ENCODE peak calls at places on chromosomes 7 and 10, in nine cellular contexts. One of them, this sample, is unnamed. For H3K9me3, the result is how much of the 10 kb centered on the place peaks cover.

GRCh38 chr10:86648706-86649426 is 5.5 kb upstream of the OPN4 start:
- DNase-seq in sigmoid colon: peak
- DNase-seq in A549: peak
- DNase-seq in stomach: peak
- DNase-seq in upper lobe of left lung: peak
- DNase-seq in ovary: peak
- DNase-seq in K562: no peak
- DNase-seq in SK-N-SH: peak
- DNase-seq in esophagus muscularis mucosa: no peak
- DNase-seq in this sample: peak

GRCh38 chr10:5814110-5815107 is 1.2 kb upstream of the GDI2 start:
- DNase-seq in sigmoid colon: no peak
- DNase-seq in A549: peak
- DNase-seq in stomach: no peak
- DNase-seq in upper lobe of left lung: no peak
- DNase-seq in ovary: no peak
- DNase-seq in K562: no peak
- DNase-seq in SK-N-SH: no peak
- DNase-seq in esophagus muscularis mucosa: no peak
- DNase-seq in this sample: peak

GRCh38 chr7:157425761-157426160 is 89.0 kb downstream of the DNAJB6 start:
- DNase-seq in sigmoid colon: no peak
- DNase-seq in A549: no peak
- DNase-seq in stomach: no peak
- DNase-seq in upper lobe of left lung: no peak
- DNase-seq in ovary: no peak
- DNase-seq in K562: no peak
- DNase-seq in SK-N-SH: no peak
- DNase-seq in esophagus muscularis mucosa: no peak
- DNase-seq in this sample: no peak

GRCh38 chr7:157521752-157522151 is 184.9 kb downstream of the DNAJB6 start:
- DNase-seq in sigmoid colon: peak
- DNase-seq in A549: no peak
- DNase-seq in stomach: no peak
- DNase-seq in upper lobe of left lung: no peak
- DNase-seq in ovary: no peak
- DNase-seq in K562: no peak
- DNase-seq in SK-N-SH: no peak
- DNase-seq in esophagus muscularis mucosa: no peak
- DNase-seq in this sample: no peak

GRCh38 chr10:104492349-104492940 is 138.8 kb downstream of the CFAP58 start:
- DNase-seq in sigmoid colon: no peak
- DNase-seq in A549: no peak
- DNase-seq in stomach: no peak
- DNase-seq in upper lobe of left lung: no peak
- DNase-seq in ovary: no peak
- DNase-seq in K562: no peak
- DNase-seq in SK-N-SH: no peak
- DNase-seq in esophagus muscularis mucosa: no peak
- DNase-seq in this sample: no peak

GRCh38 chr7:15764986-15765385 is 78.5 kb upstream of the MEOX2 start:
- DNase-seq in sigmoid colon: no peak
- DNase-seq in A549: no peak
- DNase-seq in stomach: no peak
- DNase-seq in upper lobe of left lung: no peak
- DNase-seq in ovary: no peak
- DNase-seq in K562: no peak
- DNase-seq in SK-N-SH: no peak
- DNase-seq in esophagus muscularis mucosa: no peak
- DNase-seq in this sample: no peak

GRCh38 chr7:73567701-73568685 is 10.4 kb downstream of the TBL2 start:
- DNase-seq in sigmoid colon: no peak
- DNase-seq in A549: no peak
- DNase-seq in stomach: no peak
- DNase-seq in upper lobe of left lung: no peak
- DNase-seq in ovary: no peak
- DNase-seq in K562: no peak
- DNase-seq in SK-N-SH: no peak
- DNase-seq in esophagus muscularis mucosa: no peak
- DNase-seq in this sample: no peak

GRCh38 chr10:67607472-67607871 is 88.5 kb downstream of the CTNNA3 start:
- DNase-seq in sigmoid colon: no peak
- DNase-seq in A549: peak
- DNase-seq in stomach: no peak
- DNase-seq in upper lobe of left lung: no peak
- DNase-seq in ovary: no peak
- DNase-seq in K562: no peak
- DNase-seq in SK-N-SH: no peak
- DNase-seq in esophagus muscularis mucosa: no peak
- DNase-seq in this sample: no peak

GRCh38 chr10:57799625-57800024 is 468.1 kb downstream of the IPMK start:
- DNase-seq in sigmoid colon: no peak
- DNase-seq in A549: no peak
- DNase-seq in stomach: no peak
- DNase-seq in upper lobe of left lung: no peak
- DNase-seq in ovary: no peak
- DNase-seq in K562: no peak
- DNase-seq in SK-N-SH: no peak
- DNase-seq in esophagus muscularis mucosa: no peak
- DNase-seq in this sample: no peak

GRCh38 chr7:132480534-132480933 is 95.7 kb downstream of the PLXNA4 start:
- DNase-seq in sigmoid colon: peak
- DNase-seq in A549: no peak
- DNase-seq in stomach: no peak
- DNase-seq in upper lobe of left lung: no peak
- DNase-seq in ovary: no peak
- DNase-seq in K562: no peak
- DNase-seq in SK-N-SH: no peak
- DNase-seq in esophagus muscularis mucosa: no peak
- DNase-seq in this sample: peak

GRCh38 chr7:43565786-43566185 is 17.1 kb upstream of the STK17A start:
- DNase-seq in sigmoid colon: no peak
- DNase-seq in A549: no peak
- DNase-seq in stomach: no peak
- DNase-seq in upper lobe of left lung: no peak
- DNase-seq in ovary: no peak
- DNase-seq in K562: no peak
- DNase-seq in SK-N-SH: no peak
- DNase-seq in esophagus muscularis mucosa: no peak
- DNase-seq in this sample: no peak

GRCh38 chr7:53315986-53316385 is 280.6 kb downstream of the POM121L12 start:
- DNase-seq in sigmoid colon: peak
- DNase-seq in A549: no peak
- DNase-seq in stomach: no peak
- DNase-seq in upper lobe of left lung: no peak
- DNase-seq in ovary: no peak
- DNase-seq in K562: no peak
- DNase-seq in SK-N-SH: peak
- DNase-seq in esophagus muscularis mucosa: no peak
- DNase-seq in this sample: no peak

GRCh38 chr10:131531265-131532190 is 220.0 kb upstream of the TCERG1L start:
- DNase-seq in sigmoid colon: no peak
- DNase-seq in A549: no peak
- DNase-seq in stomach: no peak
- DNase-seq in upper lobe of left lung: no peak
- DNase-seq in ovary: no peak
- DNase-seq in K562: no peak
- DNase-seq in SK-N-SH: no peak
- DNase-seq in esophagus muscularis mucosa: no peak
- DNase-seq in this sample: no peak

GRCh38 chr10:131532745-131533341 is 221.3 kb upstream of the TCERG1L start:
- DNase-seq in sigmoid colon: no peak
- DNase-seq in A549: no peak
- DNase-seq in stomach: no peak
- DNase-seq in upper lobe of left lung: no peak
- DNase-seq in ovary: no peak
- DNase-seq in K562: no peak
- DNase-seq in SK-N-SH: no peak
- DNase-seq in esophagus muscularis mucosa: no peak
- DNase-seq in this sample: no peak

GRCh38 chr10:131532291-131532690 is 220.8 kb upstream of the TCERG1L start:
- DNase-seq in sigmoid colon: no peak
- DNase-seq in A549: no peak
- DNase-seq in stomach: no peak
- DNase-seq in upper lobe of left lung: no peak
- DNase-seq in ovary: no peak
- DNase-seq in K562: no peak
- DNase-seq in SK-N-SH: no peak
- DNase-seq in esophagus muscularis mucosa: no peak
- DNase-seq in this sample: no peak

GRCh38 chr10:131534836-131535235 is 223.3 kb upstream of the TCERG1L start:
- DNase-seq in sigmoid colon: no peak
- DNase-seq in A549: no peak
- DNase-seq in stomach: no peak
- DNase-seq in upper lobe of left lung: no peak
- DNase-seq in ovary: no peak
- DNase-seq in K562: no peak
- DNase-seq in SK-N-SH: no peak
- DNase-seq in esophagus muscularis mucosa: no peak
- DNase-seq in this sample: no peak

GRCh38 chr10:131533846-131534526 is 222.5 kb upstream of the TCERG1L start:
- DNase-seq in sigmoid colon: no peak
- DNase-seq in A549: no peak
- DNase-seq in stomach: no peak
- DNase-seq in upper lobe of left lung: no peak
- DNase-seq in ovary: no peak
- DNase-seq in K562: no peak
- DNase-seq in SK-N-SH: no peak
- DNase-seq in esophagus muscularis mucosa: no peak
- DNase-seq in this sample: no peak
- H3K9me3 ChIP-seq in sigmoid colon: under half
- H3K9me3 ChIP-seq in A549: under half
- H3K9me3 ChIP-seq in stomach: under half
- H3K9me3 ChIP-seq in upper lobe of left lung: under half
- H3K9me3 ChIP-seq in ovary: under half
- H3K9me3 ChIP-seq in K562: under half
- H3K9me3 ChIP-seq in SK-N-SH: under half
- H3K9me3 ChIP-seq in esophagus muscularis mucosa: under half
- H3K9me3 ChIP-seq in this sample: under half

DNA sequence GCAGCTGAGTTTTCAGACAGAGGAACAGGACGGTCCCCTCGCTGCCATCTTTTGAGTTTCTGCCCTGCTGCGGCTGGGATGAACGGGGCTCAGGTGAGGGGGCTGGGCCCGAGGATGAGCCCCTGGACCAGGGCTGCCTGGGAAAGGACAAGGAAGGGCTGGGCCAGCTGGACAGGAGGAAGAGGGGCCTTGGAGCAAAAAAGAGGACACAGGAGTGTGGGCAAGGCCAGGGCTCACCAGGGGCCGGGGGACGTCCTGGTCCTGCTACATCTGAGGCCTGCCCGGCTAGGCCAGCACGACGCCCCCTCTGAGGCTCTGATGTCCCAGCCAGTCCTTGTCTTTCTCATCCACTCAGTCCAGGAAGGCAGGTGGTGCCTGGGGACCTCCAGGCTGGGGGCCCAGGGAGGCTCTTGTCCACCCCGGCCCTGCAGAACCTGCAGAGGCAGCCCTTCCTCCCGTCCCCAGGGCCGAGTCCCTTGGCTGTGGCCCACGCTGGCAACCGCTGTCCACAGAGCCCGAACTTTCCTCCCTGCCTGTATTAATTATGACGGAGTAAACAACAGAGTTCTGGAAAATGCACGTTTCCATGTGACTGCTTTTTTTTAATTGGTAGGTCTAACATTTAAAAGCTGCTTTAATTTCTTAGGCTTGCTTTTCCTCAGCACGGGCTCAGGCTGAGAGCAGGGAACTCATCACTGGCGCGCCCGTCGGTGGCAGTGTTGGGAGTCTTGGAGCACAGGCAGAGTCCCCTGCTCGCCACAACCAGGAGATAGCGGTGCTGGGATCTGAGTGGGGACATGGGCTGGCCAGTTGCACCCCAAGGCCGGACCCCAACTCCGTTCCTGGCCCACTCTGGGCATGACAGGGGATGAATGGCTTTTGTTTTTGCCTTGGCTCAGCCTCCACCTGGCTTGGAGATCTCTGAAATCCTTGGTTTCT is 187.7 kb downstream of the ELFN1 start:
- DNase-seq in sigmoid colon: peak
- DNase-seq in A549: no peak
- DNase-seq in stomach: no peak
- DNase-seq in upper lobe of left lung: no peak
- DNase-seq in ovary: peak
- DNase-seq in K562: no peak
- DNase-seq in SK-N-SH: no peak
- DNase-seq in esophagus muscularis mucosa: no peak
- DNase-seq in this sample: peak
- TF ChIP-seq EP300 in sigmoid colon: no peak
- TF ChIP-seq EP300 in A549: no peak
- TF ChIP-seq EP300 in stomach: no peak
- TF ChIP-seq EP300 in upper lobe of left lung: no peak
- TF ChIP-seq EP300 in ovary: no peak
- TF ChIP-seq EP300 in K562: no peak
- TF ChIP-seq EP300 in SK-N-SH: no peak
- TF ChIP-seq EP300 in esophagus muscularis mucosa: no peak
- TF ChIP-seq EP300 in this sample: no peak

GRCh38 chr10:18567343-18567856 is 84.0 kb downstream of the NSUN6 start:
- DNase-seq in sigmoid colon: no peak
- DNase-seq in A549: no peak
- DNase-seq in stomach: no peak
- DNase-seq in upper lobe of left lung: no peak
- DNase-seq in ovary: no peak
- DNase-seq in K562: no peak
- DNase-seq in SK-N-SH: no peak
- DNase-seq in esophagus muscularis mucosa: no peak
- DNase-seq in this sample: no peak
- H3K9me3 ChIP-seq in sigmoid colon: under half
- H3K9me3 ChIP-seq in A549: under half
- H3K9me3 ChIP-seq in stomach: under half
- H3K9me3 ChIP-seq in upper lobe of left lung: under half
- H3K9me3 ChIP-seq in ovary: under half
- H3K9me3 ChIP-seq in K562: under half
- H3K9me3 ChIP-seq in SK-N-SH: under half
- H3K9me3 ChIP-seq in esophagus muscularis mucosa: under half
- H3K9me3 ChIP-seq in this sample: under half

GRCh38 chr10:88531383-88532092 is 51.6 kb downstream of the RNLS start:
- DNase-seq in sigmoid colon: no peak
- DNase-seq in A549: no peak
- DNase-seq in stomach: no peak
- DNase-seq in upper lobe of left lung: no peak
- DNase-seq in ovary: no peak
- DNase-seq in K562: no peak
- DNase-seq in SK-N-SH: no peak
- DNase-seq in esophagus muscularis mucosa: no peak
- DNase-seq in this sample: no peak

GRCh38 chr10:88530629-88531382 is 52.3 kb downstream of the RNLS start:
- DNase-seq in sigmoid colon: no peak
- DNase-seq in A549: no peak
- DNase-seq in stomach: no peak
- DNase-seq in upper lobe of left lung: no peak
- DNase-seq in ovary: no peak
- DNase-seq in K562: no peak
- DNase-seq in SK-N-SH: no peak
- DNase-seq in esophagus muscularis mucosa: no peak
- DNase-seq in this sample: no peak

GRCh38 chr10:88537337-88537736 is 45.8 kb downstream of the RNLS start:
- DNase-seq in sigmoid colon: no peak
- DNase-seq in A549: no peak
- DNase-seq in stomach: no peak
- DNase-seq in upper lobe of left lung: no peak
- DNase-seq in ovary: no peak
- DNase-seq in K562: no peak
- DNase-seq in SK-N-SH: no peak
- DNase-seq in esophagus muscularis mucosa: no peak
- DNase-seq in this sample: no peak

GRCh38 chr10:88536437-88536836 is 46.7 kb downstream of the RNLS start:
- DNase-seq in sigmoid colon: no peak
- DNase-seq in A549: no peak
- DNase-seq in stomach: no peak
- DNase-seq in upper lobe of left lung: no peak
- DNase-seq in ovary: no peak
- DNase-seq in K562: no peak
- DNase-seq in SK-N-SH: no peak
- DNase-seq in esophagus muscularis mucosa: no peak
- DNase-seq in this sample: no peak

GRCh38 chr10:88534072-88534665 is 48.9 kb downstream of the RNLS start:
- DNase-seq in sigmoid colon: no peak
- DNase-seq in A549: no peak
- DNase-seq in stomach: no peak
- DNase-seq in upper lobe of left lung: no peak
- DNase-seq in ovary: no peak
- DNase-seq in K562: no peak
- DNase-seq in SK-N-SH: no peak
- DNase-seq in esophagus muscularis mucosa: no peak
- DNase-seq in this sample: no peak
- TF ChIP-seq EP300 in sigmoid colon: no peak
- TF ChIP-seq EP300 in A549: no peak
- TF ChIP-seq EP300 in stomach: no peak
- TF ChIP-seq EP300 in upper lobe of left lung: no peak
- TF ChIP-seq EP300 in ovary: no peak
- TF ChIP-seq EP300 in K562: no peak
- TF ChIP-seq EP300 in SK-N-SH: no peak
- TF ChIP-seq EP300 in esophagus muscularis mucosa: no peak
- TF ChIP-seq EP300 in this sample: no peak

This sample was measured in suprapubic skin.